ENCODE peak calls at places on chromosomes 5 and 9, in seven cellular contexts. One of them, this sample, is unnamed.

GRCh38 chr5:180785794-180786221 is 16.8 kb downstream of the MGAT1 start:
- DNase-seq in HCT116: no peak
- DNase-seq in GM12891: no peak
- DNase-seq in A549: no peak
- DNase-seq in IMR-90: peak
- DNase-seq in upper lobe of left lung: no peak
- DNase-seq in body of pancreas: peak
- DNase-seq in this sample: peak

GRCh38 chr5:61431923-61432620 is 100.0 kb downstream of the ZSWIM6 start:
- DNase-seq in A549: no peak
- DNase-seq in HCT116: no peak
- DNase-seq in body of pancreas: no peak
- DNase-seq in GM12891: no peak
- DNase-seq in upper lobe of left lung: no peak
- DNase-seq in IMR-90: no peak
- DNase-seq in this sample: no peak

GRCh38 chr9:38160613-38161215 is 91.7 kb upstream of the SHB start:
- DNase-seq in A549: peak
- DNase-seq in upper lobe of left lung: peak
- DNase-seq in body of pancreas: peak
- DNase-seq in GM12891: peak
- DNase-seq in HCT116: peak
- DNase-seq in IMR-90: peak
- DNase-seq in this sample: no peak

GRCh38 chr9:127049044-127049443 is 73.4 kb downstream of the ANGPTL2 start:
- DNase-seq in HCT116: no peak
- DNase-seq in body of pancreas: peak
- DNase-seq in upper lobe of left lung: peak
- DNase-seq in GM12891: peak
- DNase-seq in IMR-90: peak
- DNase-seq in A549: peak
- DNase-seq in this sample: no peak

GRCh38 chr5:55564716-55565115 is 30.0 kb upstream of the PLPP1 start:
- DNase-seq in IMR-90: no peak
- DNase-seq in body of pancreas: no peak
- DNase-seq in GM12891: no peak
- DNase-seq in upper lobe of left lung: no peak
- DNase-seq in HCT116: no peak
- DNase-seq in A549: no peak
- DNase-seq in this sample: no peak

GRCh38 chr5:61809651-61810050 is 477.6 kb downstream of the ZSWIM6 start:
- DNase-seq in upper lobe of left lung: no peak
- DNase-seq in HCT116: no peak
- DNase-seq in GM12891: no peak
- DNase-seq in A549: no peak
- DNase-seq in IMR-90: no peak
- DNase-seq in body of pancreas: peak
- DNase-seq in this sample: no peak

GRCh38 chr9:116633444-116633843 is 53.7 kb upstream of the TRIM32 start:
- DNase-seq in body of pancreas: no peak
- DNase-seq in A549: no peak
- DNase-seq in IMR-90: no peak
- DNase-seq in GM12891: no peak
- DNase-seq in HCT116: no peak
- DNase-seq in upper lobe of left lung: no peak
- DNase-seq in this sample: no peak

GRCh38 chr9:3708751-3709150 is 182.9 kb upstream of the RFX3 start:
- DNase-seq in IMR-90: peak
- DNase-seq in body of pancreas: peak
- DNase-seq in GM12891: no peak
- DNase-seq in HCT116: no peak
- DNase-seq in A549: no peak
- DNase-seq in upper lobe of left lung: no peak
- DNase-seq in this sample: no peak

GRCh38 chr5:172871982-172872381 is 37.9 kb downstream of the ERGIC1 start:
- DNase-seq in body of pancreas: no peak
- DNase-seq in GM12891: no peak
- DNase-seq in HCT116: no peak
- DNase-seq in A549: no peak
- DNase-seq in upper lobe of left lung: no peak
- DNase-seq in IMR-90: peak
- DNase-seq in this sample: peak

GRCh38 chr9:130213898-130214761 is 41.9 kb downstream of the NCS1 start:
- DNase-seq in upper lobe of left lung: no peak
- DNase-seq in GM12891: no peak
- DNase-seq in IMR-90: peak
- DNase-seq in A549: no peak
- DNase-seq in HCT116: no peak
- DNase-seq in body of pancreas: no peak
- DNase-seq in this sample: no peak

GRCh38 chr5:126446498-126447224 is 23.5 kb downstream of the GRAMD2B start:
- DNase-seq in IMR-90: peak
- DNase-seq in body of pancreas: no peak
- DNase-seq in upper lobe of left lung: no peak
- DNase-seq in A549: no peak
- DNase-seq in GM12891: no peak
- DNase-seq in HCT116: peak
- DNase-seq in this sample: no peak

GRCh38 chr5:131147258-131147657 is 17.8 kb downstream of the HINT1 start:
- DNase-seq in A549: no peak
- DNase-seq in GM12891: no peak
- DNase-seq in body of pancreas: no peak
- DNase-seq in upper lobe of left lung: no peak
- DNase-seq in HCT116: no peak
- DNase-seq in IMR-90: peak
- DNase-seq in this sample: no peak

GRCh38 chr5:91332267-91333044 is 50.7 kb downstream of the ARRDC3 start:
- DNase-seq in IMR-90: peak
- DNase-seq in GM12891: no peak
- DNase-seq in A549: peak
- DNase-seq in upper lobe of left lung: peak
- DNase-seq in HCT116: peak
- DNase-seq in body of pancreas: no peak
- DNase-seq in this sample: no peak

GRCh38 chr9:20781086-20781485 is 97.0 kb downstream of the FOCAD start:
- DNase-seq in HCT116: no peak
- DNase-seq in GM12891: no peak
- DNase-seq in upper lobe of left lung: no peak
- DNase-seq in IMR-90: peak
- DNase-seq in body of pancreas: no peak
- DNase-seq in A549: no peak
- DNase-seq in this sample: no peak

GRCh38 chr9:38026021-38026809 is 42.8 kb downstream of the SHB start:
- DNase-seq in HCT116: no peak
- DNase-seq in body of pancreas: peak
- DNase-seq in GM12891: no peak
- DNase-seq in A549: peak
- DNase-seq in IMR-90: peak
- DNase-seq in upper lobe of left lung: peak
- DNase-seq in this sample: no peak

GRCh38 chr5:142246-142810 is 49.0 kb upstream of the LRRC14B start:
- DNase-seq in upper lobe of left lung: no peak
- DNase-seq in GM12891: no peak
- DNase-seq in HCT116: no peak
- DNase-seq in body of pancreas: no peak
- DNase-seq in IMR-90: no peak
- DNase-seq in A549: no peak
- DNase-seq in this sample: no peak

GRCh38 chr9:69452110-69452780 is 127.2 kb downstream of the ENTREP1 start:
- DNase-seq in IMR-90: no peak
- DNase-seq in A549: no peak
- DNase-seq in GM12891: no peak
- DNase-seq in body of pancreas: no peak
- DNase-seq in upper lobe of left lung: no peak
- DNase-seq in HCT116: no peak
- DNase-seq in this sample: no peak

GRCh38 chr5:13783731-13784130 is 160.8 kb downstream of the DNAH5 start:
- DNase-seq in GM12891: no peak
- DNase-seq in body of pancreas: no peak
- DNase-seq in IMR-90: no peak
- DNase-seq in A549: no peak
- DNase-seq in upper lobe of left lung: no peak
- DNase-seq in HCT116: no peak
- DNase-seq in this sample: no peak

GRCh38 chr5:109885205-109885604 is 195.5 kb downstream of the MAN2A1 start:
- DNase-seq in IMR-90: no peak
- DNase-seq in upper lobe of left lung: no peak
- DNase-seq in GM12891: no peak
- DNase-seq in HCT116: no peak
- DNase-seq in body of pancreas: no peak
- DNase-seq in A549: no peak
- DNase-seq in this sample: no peak

GRCh38 chr5:168712280-168712924 is 133.2 kb upstream of the PANK3 start:
- DNase-seq in body of pancreas: no peak
- DNase-seq in GM12891: no peak
- DNase-seq in HCT116: peak
- DNase-seq in upper lobe of left lung: no peak
- DNase-seq in IMR-90: peak
- DNase-seq in A549: peak
- DNase-seq in this sample: no peak

GRCh38 chr9:130200038-130200979 is 28.1 kb downstream of the NCS1 start:
- DNase-seq in GM12891: no peak
- DNase-seq in IMR-90: no peak
- DNase-seq in A549: no peak
- DNase-seq in upper lobe of left lung: no peak
- DNase-seq in body of pancreas: no peak
- DNase-seq in HCT116: no peak
- DNase-seq in this sample: no peak

GRCh38 chr5:36367524-36367923 is 65.8 kb upstream of the RANBP3L start:
- DNase-seq in GM12891: no peak
- DNase-seq in IMR-90: peak
- DNase-seq in body of pancreas: no peak
- DNase-seq in HCT116: no peak
- DNase-seq in A549: no peak
- DNase-seq in upper lobe of left lung: no peak
- DNase-seq in this sample: no peak

GRCh38 chr5:36371366-36371765 is 69.7 kb upstream of the RANBP3L start:
- DNase-seq in upper lobe of left lung: no peak
- DNase-seq in HCT116: no peak
- DNase-seq in IMR-90: no peak
- DNase-seq in A549: no peak
- DNase-seq in body of pancreas: no peak
- DNase-seq in GM12891: no peak
- DNase-seq in this sample: no peak

GRCh38 chr5:36366883-36367282 is 65.2 kb upstream of the RANBP3L start:
- DNase-seq in IMR-90: no peak
- DNase-seq in body of pancreas: no peak
- DNase-seq in HCT116: no peak
- DNase-seq in GM12891: no peak
- DNase-seq in upper lobe of left lung: no peak
- DNase-seq in A549: no peak
- DNase-seq in this sample: no peak

GRCh38 chr5:36369092-36369737 is 67.5 kb upstream of the RANBP3L start:
- DNase-seq in GM12891: no peak
- DNase-seq in A549: no peak
- DNase-seq in HCT116: no peak
- DNase-seq in IMR-90: peak
- DNase-seq in upper lobe of left lung: no peak
- DNase-seq in body of pancreas: peak
- DNase-seq in this sample: no peak

GRCh38 chr5:36370073-36370472 is 68.4 kb upstream of the RANBP3L start:
- DNase-seq in IMR-90: no peak
- DNase-seq in HCT116: no peak
- DNase-seq in upper lobe of left lung: no peak
- DNase-seq in body of pancreas: no peak
- DNase-seq in GM12891: no peak
- DNase-seq in A549: no peak
- DNase-seq in this sample: no peak
- TF ChIP-seq POLR2A in IMR-90: no peak
- TF ChIP-seq POLR2A in HCT116: no peak
- TF ChIP-seq POLR2A in upper lobe of left lung: no peak
- TF ChIP-seq POLR2A in body of pancreas: no peak
- TF ChIP-seq POLR2A in GM12891: no peak
- TF ChIP-seq POLR2A in A549: no peak
- TF ChIP-seq POLR2A in this sample: no peak

GRCh38 chr5:154198611-154199230 is 8.2 kb downstream of the GALNT10 start:
- DNase-seq in body of pancreas: no peak
- DNase-seq in upper lobe of left lung: no peak
- DNase-seq in IMR-90: peak
- DNase-seq in A549: peak
- DNase-seq in HCT116: no peak
- DNase-seq in GM12891: no peak
- DNase-seq in this sample: no peak
- TF ChIP-seq POLR2A in body of pancreas: no peak
- TF ChIP-seq POLR2A in upper lobe of left lung: no peak
- TF ChIP-seq POLR2A in IMR-90: no peak
- TF ChIP-seq POLR2A in A549: no peak
- TF ChIP-seq POLR2A in HCT116: no peak
- TF ChIP-seq POLR2A in GM12891: no peak
- TF ChIP-seq POLR2A in this sample: no peak

DNA sequence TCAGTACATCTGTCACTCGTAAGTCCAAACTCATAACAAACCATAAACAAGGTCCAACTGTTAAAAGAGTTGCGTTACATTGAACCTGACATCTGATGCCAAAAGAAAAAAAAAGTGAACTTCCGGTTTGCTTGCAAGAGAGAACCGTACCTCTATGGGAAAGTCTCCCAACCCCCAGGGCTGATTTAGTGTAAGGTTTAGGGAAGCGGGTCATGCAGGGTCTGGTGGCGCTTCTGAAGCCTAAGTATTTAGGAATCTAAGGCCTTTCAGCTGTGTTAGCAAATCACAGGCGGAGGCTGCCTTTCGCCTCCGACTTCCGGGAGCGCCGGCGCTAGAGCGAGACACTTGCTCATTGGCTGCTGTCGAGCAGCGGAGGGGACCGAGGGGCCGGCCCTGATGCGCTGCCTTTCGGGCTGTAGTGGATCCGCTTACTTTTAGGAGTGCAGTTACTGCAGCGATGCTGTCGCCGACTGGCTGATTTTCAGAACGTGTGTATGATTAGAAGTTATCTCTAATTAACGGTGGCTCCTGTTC is 12.0 kb upstream of the GNPDA1 start:
- DNase-seq in IMR-90: peak
- DNase-seq in GM12891: peak
- DNase-seq in A549: peak
- DNase-seq in upper lobe of left lung: peak
- DNase-seq in body of pancreas: peak
- DNase-seq in HCT116: peak
- DNase-seq in this sample: peak
- TF ChIP-seq POLR2A in IMR-90: no peak
- TF ChIP-seq POLR2A in GM12891: no peak
- TF ChIP-seq POLR2A in A549: no peak
- TF ChIP-seq POLR2A in upper lobe of left lung: peak
- TF ChIP-seq POLR2A in body of pancreas: peak
- TF ChIP-seq POLR2A in HCT116: peak
- TF ChIP-seq POLR2A in this sample: no peak

DNA sequence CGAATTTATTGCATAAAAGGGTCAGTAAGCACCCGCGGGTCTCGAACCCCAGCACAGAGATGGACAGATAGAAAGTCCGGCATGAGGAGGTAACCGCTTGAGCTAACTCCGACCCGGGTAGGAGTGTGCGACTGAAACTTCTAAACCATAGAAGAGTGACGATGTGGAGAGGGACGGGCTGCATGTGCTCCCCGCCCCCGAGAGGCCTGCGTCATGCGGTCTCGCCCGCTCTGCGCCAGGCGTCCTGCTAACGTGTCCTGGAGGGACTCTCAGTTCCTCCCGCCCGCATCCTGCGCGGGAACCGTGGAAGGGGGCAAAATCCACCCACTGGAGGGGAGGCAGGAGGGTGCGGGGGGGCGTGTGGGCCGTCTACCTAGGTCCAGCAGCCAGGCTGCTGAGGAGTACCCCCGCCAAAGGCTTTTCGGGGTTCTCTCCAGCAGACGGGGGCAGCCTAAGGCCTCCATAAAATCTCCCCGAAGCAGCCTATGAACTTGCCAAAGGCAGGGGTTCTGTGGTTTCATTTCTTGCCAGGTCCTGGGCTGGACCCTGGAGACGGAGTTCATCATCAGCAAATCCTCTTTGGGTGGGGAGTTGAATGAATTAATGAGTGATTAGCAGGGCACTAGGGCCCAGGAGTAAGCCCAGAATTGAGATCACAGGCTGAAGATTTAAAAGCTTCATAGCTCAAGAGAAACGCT is 51.8 kb downstream of the TGFBI start:
- DNase-seq in upper lobe of left lung: peak
- DNase-seq in HCT116: peak
- DNase-seq in IMR-90: peak
- DNase-seq in A549: peak
- DNase-seq in GM12891: peak
- DNase-seq in body of pancreas: peak
- DNase-seq in this sample: peak
- TF ChIP-seq POLR2A in upper lobe of left lung: no peak
- TF ChIP-seq POLR2A in HCT116: no peak
- TF ChIP-seq POLR2A in IMR-90: peak
- TF ChIP-seq POLR2A in A549: peak
- TF ChIP-seq POLR2A in GM12891: peak
- TF ChIP-seq POLR2A in body of pancreas: peak
- TF ChIP-seq POLR2A in this sample: no peak

This sample was measured in spleen.